ENCODE peak calls at places on chromosomes 2 and 18, in six cellular contexts. One of them, this sample, is unnamed.

GRCh38 chr2:215921884-215922283 is 91.5 kb downstream of the MREG start:
- DNase-seq in heart right ventricle: no peak
- DNase-seq in mucosa of gallbladder: no peak
- DNase-seq in T-helper 2 cell: no peak
- DNase-seq in pulmonary artery endothelial cell: peak
- DNase-seq in ELR: peak
- DNase-seq in this sample: peak

GRCh38 chr2:85199692-85200091 is 66.5 kb downstream of the TCF7L1 start:
- DNase-seq in mucosa of gallbladder: no peak
- DNase-seq in pulmonary artery endothelial cell: no peak
- DNase-seq in ELR: no peak
- DNase-seq in T-helper 2 cell: no peak
- DNase-seq in heart right ventricle: no peak
- DNase-seq in this sample: no peak

GRCh38 chr2:144832048-144832447 is 312.1 kb upstream of the ZEB2 start:
- DNase-seq in T-helper 2 cell: no peak
- DNase-seq in pulmonary artery endothelial cell: no peak
- DNase-seq in ELR: no peak
- DNase-seq in mucosa of gallbladder: no peak
- DNase-seq in heart right ventricle: no peak
- DNase-seq in this sample: no peak

GRCh38 chr2:167144179-167144898 is 256.1 kb downstream of the XIRP2 start:
- DNase-seq in ELR: peak
- DNase-seq in mucosa of gallbladder: no peak
- DNase-seq in pulmonary artery endothelial cell: no peak
- DNase-seq in T-helper 2 cell: no peak
- DNase-seq in heart right ventricle: no peak
- DNase-seq in this sample: no peak

GRCh38 chr2:38945931-38946330 is 56.3 kb downstream of the ARHGEF33 start:
- DNase-seq in ELR: no peak
- DNase-seq in heart right ventricle: no peak
- DNase-seq in T-helper 2 cell: no peak
- DNase-seq in pulmonary artery endothelial cell: no peak
- DNase-seq in mucosa of gallbladder: no peak
- DNase-seq in this sample: no peak

GRCh38 chr18:49052891-49053644 is 102.3 kb upstream of the SMAD7 start:
- DNase-seq in ELR: peak
- DNase-seq in pulmonary artery endothelial cell: no peak
- DNase-seq in heart right ventricle: no peak
- DNase-seq in T-helper 2 cell: peak
- DNase-seq in mucosa of gallbladder: no peak
- DNase-seq in this sample: no peak

GRCh38 chr2:241882090-241882625 is 12.6 kb downstream of the RTP5 start:
- DNase-seq in T-helper 2 cell: peak
- DNase-seq in ELR: peak
- DNase-seq in mucosa of gallbladder: peak
- DNase-seq in pulmonary artery endothelial cell: no peak
- DNase-seq in heart right ventricle: peak
- DNase-seq in this sample: no peak

GRCh38 chr2:221429741-221430491 is 142.2 kb downstream of the EPHA4 start:
- DNase-seq in T-helper 2 cell: no peak
- DNase-seq in pulmonary artery endothelial cell: no peak
- DNase-seq in ELR: peak
- DNase-seq in mucosa of gallbladder: peak
- DNase-seq in heart right ventricle: peak
- DNase-seq in this sample: no peak

GRCh38 chr18:77102246-77103040 is 30.1 kb downstream of the MBP start:
- DNase-seq in mucosa of gallbladder: no peak
- DNase-seq in pulmonary artery endothelial cell: no peak
- DNase-seq in heart right ventricle: no peak
- DNase-seq in T-helper 2 cell: peak
- DNase-seq in ELR: peak
- DNase-seq in this sample: no peak

GRCh38 chr2:133756833-133757232 is 188.6 kb upstream of the NCKAP5 start:
- DNase-seq in mucosa of gallbladder: no peak
- DNase-seq in pulmonary artery endothelial cell: no peak
- DNase-seq in ELR: no peak
- DNase-seq in T-helper 2 cell: no peak
- DNase-seq in heart right ventricle: no peak
- DNase-seq in this sample: no peak

GRCh38 chr2:28172114-28172898 is 220.4 kb upstream of the FOSL2 start:
- DNase-seq in mucosa of gallbladder: no peak
- DNase-seq in T-helper 2 cell: no peak
- DNase-seq in heart right ventricle: no peak
- DNase-seq in pulmonary artery endothelial cell: no peak
- DNase-seq in ELR: peak
- DNase-seq in this sample: no peak

GRCh38 chr18:78727877-78728276 is 251.7 kb upstream of the SALL3 start:
- DNase-seq in mucosa of gallbladder: no peak
- DNase-seq in pulmonary artery endothelial cell: no peak
- DNase-seq in T-helper 2 cell: no peak
- DNase-seq in ELR: no peak
- DNase-seq in heart right ventricle: no peak
- DNase-seq in this sample: no peak

GRCh38 chr2:174874081-174874480 is 109.8 kb upstream of the CHRNA1 start:
- DNase-seq in mucosa of gallbladder: no peak
- DNase-seq in ELR: no peak
- DNase-seq in pulmonary artery endothelial cell: no peak
- DNase-seq in T-helper 2 cell: no peak
- DNase-seq in heart right ventricle: no peak
- DNase-seq in this sample: no peak

GRCh38 chr2:30230855-30231725 is at the start of gene LBH:
- DNase-seq in pulmonary artery endothelial cell: no peak
- DNase-seq in T-helper 2 cell: peak
- DNase-seq in heart right ventricle: peak
- DNase-seq in ELR: peak
- DNase-seq in mucosa of gallbladder: peak
- DNase-seq in this sample: no peak

GRCh38 chr2:42792583-42793313 is at the start of gene HAAO:
- DNase-seq in T-helper 2 cell: no peak
- DNase-seq in ELR: peak
- DNase-seq in pulmonary artery endothelial cell: no peak
- DNase-seq in heart right ventricle: peak
- DNase-seq in mucosa of gallbladder: peak
- DNase-seq in this sample: no peak

GRCh38 chr2:100482741-100483140 is 12.5 kb downstream of the NMS start:
- DNase-seq in pulmonary artery endothelial cell: no peak
- DNase-seq in mucosa of gallbladder: no peak
- DNase-seq in heart right ventricle: no peak
- DNase-seq in ELR: peak
- DNase-seq in T-helper 2 cell: no peak
- DNase-seq in this sample: no peak

This sample was measured in glomerular endothelial cell.